ENCODE peak calls at places on chromosomes 5 and 9, in four cellular contexts. M is HepG2, E is K562, H is GM12878. A is an unnamed sample.

GRCh38 chr5:36944607-36945225 is 68.1 kb downstream of the NIPBL start:
- DNase-seq in M (peak; percentile 49), E (peak; percentile 22), H (no peak), A (no peak)

GRCh38 chr5:42854795-42855194 is 43.1 kb upstream of the SELENOP start:
- DNase-seq in E (no peak), H (no peak), M (peak; percentile 77), A (no peak)

GRCh38 chr5:67301285-67301904 is 104.8 kb upstream of the CD180 start:
- DNase-seq in E (no peak), H (no peak), M (no peak), A (no peak)

GRCh38 chr5:79107020-79107796 is 4.4 kb upstream of the BHMT start:
- DNase-seq in E (no peak), M (no peak), H (no peak), A (peak; percentile 10)

GRCh38 chr9:13719981-13720380 is 440.5 kb upstream of the MPDZ start:
- DNase-seq in M (no peak), H (no peak), E (no peak), A (no peak)

GRCh38 chr5:157608972-157609565 is 33.5 kb upstream of the ADAM19 start:
- DNase-seq in E (no peak), M (no peak), H (no peak), A (no peak)

GRCh38 chr9:117097761-117098160 is 317.1 kb downstream of the ASTN2 start:
- DNase-seq in H (no peak), E (no peak), M (no peak), A (no peak)

GRCh38 chr9:107437716-107438115 is 51.9 kb downstream of the KLF4 start:
- DNase-seq in E (no peak), M (no peak), H (no peak), A (no peak)

GRCh38 chr5:124574521-124575436 is 171.7 kb downstream of the ZNF608 start:
- DNase-seq in M (no peak), E (no peak), H (no peak), A (no peak)

GRCh38 chr5:72065751-72066255 is 41.5 kb upstream of the MAP1B start:
- DNase-seq in M (no peak), H (no peak), E (no peak), A (peak; percentile 20)

GRCh38 chr9:112168197-112168596 is 6.9 kb downstream of the SUSD1 start:
- DNase-seq in M (no peak), H (no peak), E (no peak), A (no peak)

GRCh38 chr5:54985301-54986268 is at the start of gene ESM1:
- DNase-seq in H (no peak), E (no peak), M (no peak), A (peak; percentile 36)

GRCh38 chr5:21919417-21920022 is 933.6 kb downstream of the CDH12 start:
- DNase-seq in H (peak; percentile 13), E (peak; percentile 12), M (peak; percentile 14), A (peak; percentile 46)

GRCh38 chr5:180178516-180179398 is 30.3 kb downstream of the RASGEF1C start:
- DNase-seq in H (no peak), E (no peak), M (no peak), A (no peak)

GRCh38 chr5:116032094-116032517 is at the start of gene ARL14EPL:
- DNase-seq in E (peak; percentile 42), M (peak; percentile 47), H (no peak), A (peak; percentile 23)

GRCh38 chr9:19050637-19051591 is 1.7 kb downstream of the RRAGA start:
- DNase-seq in M (peak; percentile 70), E (no peak), H (no peak), A (no peak)

GRCh38 chr9:128733256-128733655 is 9.3 kb upstream of the ZDHHC12 start:
- DNase-seq in H (no peak), M (peak; percentile 91), E (peak; percentile 89), A (peak; percentile 84)

GRCh38 chr5:41869739-41870620 is at the start of gene OXCT1:
- DNase-seq in H (peak; percentile 45), E (peak; percentile 83), M (peak; percentile 10), A (peak; percentile 82)

GRCh38 chr5:88113429-88113828 is 155.2 kb downstream of the TMEM161B start:
- DNase-seq in M (no peak), E (no peak), H (no peak), A (no peak)

GRCh38 chr5:164317676-164318075 is 812.3 kb downstream of the MAT2B start:
- DNase-seq in E (no peak), H (no peak), M (no peak), A (no peak)

DNA sequence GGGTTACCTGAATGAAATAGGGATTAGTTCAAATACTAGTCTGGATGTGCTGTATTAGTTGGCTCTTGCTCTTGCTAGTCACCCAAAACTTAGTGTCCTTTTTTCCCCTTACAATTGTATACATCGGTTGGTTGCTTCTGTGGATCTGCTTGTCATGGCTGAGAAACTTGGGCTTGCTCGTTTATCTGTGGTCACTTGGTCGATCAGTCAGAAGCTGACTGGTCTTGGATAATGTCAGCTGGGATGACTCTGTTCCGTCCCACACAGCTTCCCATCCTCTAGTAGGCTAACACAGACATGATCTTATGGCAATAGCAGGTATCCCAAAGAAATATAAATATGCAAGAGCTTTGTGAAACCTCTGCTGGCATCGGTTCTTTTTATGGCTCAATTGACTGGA is 807.4 kb downstream of the MAT2B start:
- DNase-seq in H (no peak), E (no peak), M (no peak), A (no peak)
- TF ChIP-seq BHLHE40 in H (no peak), E (no peak), M (no peak), A (no peak)

GRCh38 chr5:160438316-160439204 is 16.9 kb downstream of the PTTG1 start:
- DNase-seq in E (peak; percentile 58), H (peak; percentile 69), M (peak; percentile 62), A (peak; percentile 63)
- TF ChIP-seq FOXK2 in E (no peak), H (no peak), M (no peak), A (no peak)

DNA sequence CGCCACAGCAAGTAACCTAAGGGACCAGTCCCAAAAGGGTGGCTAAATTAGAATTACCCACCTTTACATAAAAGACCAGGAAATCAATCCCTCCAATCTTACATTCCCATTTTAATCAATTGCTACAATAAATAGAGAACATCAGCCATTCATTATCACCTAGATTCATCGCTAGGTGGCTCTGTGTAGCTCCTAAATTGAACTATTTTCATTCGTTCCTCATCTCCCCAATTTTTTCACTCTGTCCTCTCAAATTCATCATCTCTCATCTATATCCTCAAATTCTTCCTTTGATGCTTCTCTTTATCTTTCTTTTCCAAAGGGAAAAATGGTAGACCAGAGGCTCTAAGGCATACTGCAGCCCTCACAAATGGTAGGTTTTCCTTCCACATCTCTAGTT is 108.2 kb upstream of the TNC start:
- DNase-seq in E (no peak), M (no peak), H (no peak), A (no peak)
- TF ChIP-seq BHLHE40 in E (no peak), M (no peak), H (no peak), A (no peak)

DNA sequence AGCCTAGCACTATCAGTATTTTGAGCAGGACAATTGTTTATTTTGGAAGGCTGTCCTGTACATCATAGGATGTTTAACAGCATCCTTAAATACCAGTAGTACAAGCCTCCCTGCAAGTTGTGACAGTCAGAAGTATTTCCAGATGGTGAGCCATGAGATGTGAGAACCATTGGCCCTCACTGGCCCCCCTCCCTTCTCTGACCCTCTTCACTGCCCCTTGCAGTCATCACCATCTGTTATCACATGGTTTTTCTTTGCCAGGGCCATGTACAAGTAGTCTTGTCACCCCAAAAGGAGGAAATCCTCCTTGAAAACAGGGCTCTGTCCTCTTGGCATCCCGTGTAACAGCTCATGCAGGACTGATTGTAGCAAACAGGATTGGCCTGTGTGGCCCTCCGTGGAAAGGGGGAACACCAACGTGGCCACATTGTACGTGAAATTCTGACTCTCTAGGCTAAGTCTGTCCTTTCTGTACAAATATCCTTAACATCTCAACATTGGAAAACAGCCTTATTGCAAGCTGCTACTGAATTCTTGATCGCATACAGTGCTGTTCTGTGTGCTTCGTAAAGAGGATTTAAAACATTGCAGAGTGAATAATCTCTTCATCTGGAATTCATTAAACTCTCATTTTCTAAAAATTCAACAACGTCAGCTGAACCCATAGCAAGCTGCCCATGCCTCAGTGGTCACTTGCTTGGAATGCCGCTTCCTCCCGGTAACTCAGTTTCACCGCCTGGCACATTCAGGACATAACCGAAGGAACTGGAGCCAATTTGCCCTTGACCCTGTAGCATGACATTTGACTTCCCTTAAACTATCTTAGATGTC is 171.8 kb downstream of the ATPSCKMT start:
- DNase-seq in H (no peak), M (no peak), E (no peak), A (no peak)
- TF ChIP-seq FOXK2 in H (no peak), M (no peak), E (no peak), A (no peak)

DNA sequence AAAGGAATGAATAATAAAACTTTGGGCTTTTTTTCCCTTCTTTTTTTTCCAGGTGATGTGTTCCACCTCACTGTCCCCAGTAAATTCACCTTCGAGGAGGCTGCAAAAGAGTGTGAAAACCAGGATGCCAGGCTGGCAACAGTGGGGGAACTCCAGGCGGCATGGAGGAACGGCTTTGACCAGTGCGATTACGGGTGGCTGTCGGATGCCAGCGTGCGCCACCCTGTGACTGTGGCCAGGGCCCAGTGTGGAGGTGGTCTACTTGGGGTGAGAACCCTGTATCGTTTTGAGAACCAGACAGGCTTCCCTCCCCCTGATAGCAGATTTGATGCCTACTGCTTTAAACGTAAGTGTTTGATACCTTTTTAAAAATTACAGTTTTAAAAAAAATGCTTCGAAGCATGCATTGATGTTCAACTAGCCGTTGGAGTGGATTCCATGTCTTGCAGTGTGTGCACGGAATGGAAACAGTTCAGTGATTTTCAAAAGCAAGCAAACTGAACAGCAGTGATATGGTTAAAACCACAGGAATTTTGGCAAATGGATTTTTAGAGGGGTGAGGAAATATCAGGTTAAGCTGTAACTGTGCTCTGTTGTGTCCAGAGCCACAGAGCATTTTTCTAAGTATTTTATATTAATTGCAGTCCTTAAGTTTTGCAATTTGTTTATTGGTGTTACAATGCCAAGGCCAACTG is 40.7 kb downstream of the VCAN start:
- DNase-seq in M (no peak), E (no peak), H (no peak), A (no peak)
- TF ChIP-seq BHLHE40 in M (no peak), E (no peak), H (no peak), A (no peak)

DNA sequence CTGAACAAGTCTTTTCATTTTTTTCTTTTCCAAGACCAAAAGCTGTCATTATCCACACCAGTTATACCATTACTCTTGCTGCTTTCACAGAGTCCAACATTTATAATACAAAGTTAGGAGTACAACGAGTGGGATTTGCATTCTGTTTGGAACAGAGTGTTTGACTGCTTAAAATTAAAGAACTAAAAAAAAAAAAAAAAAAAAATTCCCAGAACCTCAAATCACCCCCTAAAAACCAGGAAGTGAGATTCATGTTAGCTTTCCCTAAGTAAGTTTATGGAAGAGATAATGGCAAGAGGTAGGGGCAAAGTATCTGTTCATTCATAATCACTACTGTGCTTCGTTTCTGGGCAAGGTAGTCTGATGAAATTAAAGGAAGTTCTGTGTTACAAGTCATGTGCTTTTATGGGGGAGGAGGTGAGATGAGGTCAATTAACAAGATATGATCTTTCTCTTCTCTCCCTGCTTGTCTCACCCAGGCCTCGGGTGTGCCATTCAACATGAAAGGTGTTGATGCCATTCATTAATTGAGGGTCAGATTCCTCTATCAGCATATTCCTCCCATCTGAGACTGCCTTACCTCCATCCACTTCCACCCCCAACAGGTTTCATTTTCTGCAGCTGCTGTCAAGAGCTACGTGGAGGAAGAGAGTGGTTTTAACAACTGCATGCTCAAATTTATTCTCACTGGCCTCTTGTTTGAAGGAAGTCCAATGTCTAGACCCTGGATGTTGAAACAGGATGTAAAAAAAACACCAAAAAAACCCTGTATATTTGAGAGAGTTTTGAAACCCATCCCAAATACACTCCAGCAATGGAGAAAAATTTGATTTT is 58.1 kb downstream of the MARCHF3 start:
- DNase-seq in H (peak; percentile 76), M (peak; percentile 39), E (peak; percentile 64), A (no peak)
- TF ChIP-seq FOXK2 in H (no peak), M (no peak), E (peak; percentile 52), A (no peak)